ENCODE peak calls at places on chromosome 1, in nine cellular contexts. H, T, U, S, Y, G, A, F and K are unnamed samples.

GRCh38 chr1:156477526-156478249 is 22.9 kb downstream of the MEF2D start:
- DNase-seq in H (no peak), T (no peak), U (no peak), S (no peak), Y (no peak), G (no peak), A (no peak), F (peak), K (no peak)

GRCh38 chr1:172630060-172630818 is 28.7 kb upstream of the FASLG start:
- DNase-seq in H (no peak), T (no peak), U (no peak), S (no peak), Y (peak), G (no peak), A (no peak), F (no peak), K (no peak)

GRCh38 chr1:15196807-15197530 is 43.4 kb downstream of the TMEM51 start:
- DNase-seq in H (no peak), T (peak), U (no peak), S (peak), Y (no peak), G (no peak), A (no peak), F (no peak), K (no peak)

GRCh38 chr1:109399326-109399957 is 1.7 kb upstream of the SORT1 start:
- DNase-seq in H (peak), T (peak), U (no peak), S (no peak), Y (peak), G (peak), A (peak), F (peak), K (no peak)

GRCh38 chr1:77412794-77413530 is 131.1 kb downstream of the AK5 start:
- DNase-seq in H (no peak), T (no peak), U (no peak), S (no peak), Y (no peak), G (no peak), A (no peak), F (no peak), K (no peak)

GRCh38 chr1:186404454-186405051 is 28.9 kb downstream of the ODR4 start:
- DNase-seq in H (no peak), T (no peak), U (no peak), S (no peak), Y (peak), G (no peak), A (peak), F (peak), K (no peak)

GRCh38 chr1:59020151-59020997 is 236.5 kb upstream of the JUN start:
- DNase-seq in H (peak), T (peak), U (peak), S (peak), Y (peak), G (peak), A (no peak), F (no peak), K (no peak)

GRCh38 chr1:66553846-66554245 is 19.9 kb downstream of the SGIP1 start:
- DNase-seq in H (no peak), T (no peak), U (no peak), S (no peak), Y (peak), G (no peak), A (no peak), F (no peak), K (no peak)

GRCh38 chr1:235105051-235106043 is 23.3 kb downstream of the TOMM20 start:
- DNase-seq in H (no peak), T (no peak), U (no peak), S (no peak), Y (peak), G (no peak), A (no peak), F (no peak), K (peak)

GRCh38 chr1:193310569-193310968 is 124.2 kb upstream of the B3GALT2 start:
- DNase-seq in H (peak), T (peak), U (no peak), S (no peak), Y (no peak), G (no peak), A (no peak), F (no peak), K (no peak)

GRCh38 chr1:173150795-173151194 is 56.3 kb downstream of the TNFSF4 start:
- DNase-seq in H (no peak), T (no peak), U (no peak), S (no peak), Y (no peak), G (no peak), A (no peak), F (no peak), K (no peak)

GRCh38 chr1:67618285-67619018 is 66.5 kb upstream of the GADD45A start:
- DNase-seq in H (peak), T (no peak), U (peak), S (peak), Y (peak), G (peak), A (no peak), F (no peak), K (peak)

GRCh38 chr1:17671741-17672140 is 83.4 kb upstream of the ACTL8 start:
- DNase-seq in H (no peak), T (no peak), U (no peak), S (no peak), Y (no peak), G (no peak), A (no peak), F (no peak), K (no peak)

GRCh38 chr1:113388621-113389355 is 1.5 kb upstream of the MAGI3 start:
- DNase-seq in H (no peak), T (peak), U (peak), S (peak), Y (no peak), G (peak), A (peak), F (no peak), K (no peak)

GRCh38 chr1:156481527-156481926 is 19.0 kb downstream of the MEF2D start:
- DNase-seq in H (no peak), T (no peak), U (no peak), S (no peak), Y (no peak), G (no peak), A (no peak), F (no peak), K (no peak)

GRCh38 chr1:86778510-86779218 is 74.3 kb downstream of the SH3GLB1 start:
- DNase-seq in H (no peak), T (no peak), U (no peak), S (no peak), Y (peak), G (no peak), A (no peak), F (no peak), K (no peak)

GRCh38 chr1:2962061-2962460 is 59.2 kb upstream of the ACTRT2 start:
- DNase-seq in H (no peak), T (no peak), U (no peak), S (peak), Y (no peak), G (no peak), A (no peak), F (no peak), K (no peak)

GRCh38 chr1:178541829-178542553 is 29.1 kb downstream of the TEX35 start:
- DNase-seq in H (peak), T (peak), U (no peak), S (peak), Y (no peak), G (peak), A (peak), F (peak), K (no peak)

GRCh38 chr1:39625462-39626273 is 13.8 kb downstream of the HEYL start:
- DNase-seq in H (no peak), T (peak), U (no peak), S (peak), Y (peak), G (peak), A (no peak), F (peak), K (peak)

GRCh38 chr1:184027751-184028682 is 9.5 kb downstream of the COLGALT2 start:
- DNase-seq in H (no peak), T (no peak), U (no peak), S (no peak), Y (no peak), G (no peak), A (no peak), F (no peak), K (no peak)

GRCh38 chr1:153957744-153958110 is 685 bp downstream of the CRTC2 start:
- DNase-seq in H (no peak), T (peak), U (no peak), S (no peak), Y (no peak), G (no peak), A (no peak), F (no peak), K (no peak)

GRCh38 chr1:245812278-245812677 is 657.5 kb downstream of the KIF26B start:
- DNase-seq in H (no peak), T (no peak), U (no peak), S (no peak), Y (no peak), G (no peak), A (no peak), F (no peak), K (no peak)

GRCh38 chr1:2488688-2489087 is 12.6 kb downstream of the PLCH2 start:
- DNase-seq in H (no peak), T (no peak), U (no peak), S (no peak), Y (no peak), G (no peak), A (no peak), F (no peak), K (no peak)

GRCh38 chr1:96978867-96979266 is 257.3 kb downstream of the PTBP2 start:
- DNase-seq in H (no peak), T (no peak), U (no peak), S (no peak), Y (no peak), G (no peak), A (no peak), F (no peak), K (no peak)

GRCh38 chr1:10217748-10218441 is 7.5 kb downstream of the KIF1B start:
- DNase-seq in H (no peak), T (no peak), U (no peak), S (no peak), Y (no peak), G (no peak), A (no peak), F (no peak), K (peak)

GRCh38 chr1:44505210-44505993 is 100.3 kb downstream of the RNF220 start:
- DNase-seq in H (no peak), T (no peak), U (no peak), S (no peak), Y (no peak), G (no peak), A (no peak), F (no peak), K (no peak)

GRCh38 chr1:47210666-47211065 is 20.8 kb upstream of the PDZK1IP1 start:
- DNase-seq in H (no peak), T (no peak), U (no peak), S (no peak), Y (no peak), G (no peak), A (no peak), F (no peak), K (no peak)

GRCh38 chr1:181251001-181251712 is 162.7 kb downstream of the IER5 start:
- DNase-seq in H (peak), T (no peak), U (peak), S (peak), Y (peak), G (no peak), A (peak), F (no peak), K (no peak)

GRCh38 chr1:153658400-153659174 is at the start of gene SNAPIN:
- DNase-seq in H (peak), T (peak), U (peak), S (peak), Y (peak), G (peak), A (peak), F (peak), K (peak)

GRCh38 chr1:227728892-227729143 is 6.3 kb downstream of the JMJD4 start:
- DNase-seq in H (no peak), T (no peak), U (no peak), S (no peak), Y (no peak), G (no peak), A (no peak), F (no peak), K (no peak)

GRCh38 chr1:111857251-111857651 is 101.5 kb downstream of the DDX20 start:
- DNase-seq in H (peak), T (no peak), U (peak), S (no peak), Y (no peak), G (no peak), A (no peak), F (no peak), K (peak)

GRCh38 chr1:111515291-111516007 is 12.0 kb upstream of the ADORA3 start:
- DNase-seq in H (no peak), T (no peak), U (no peak), S (peak), Y (peak), G (peak), A (no peak), F (peak), K (peak)

GRCh38 chr1:60903591-60903990 is 178.8 kb upstream of the NFIA start:
- DNase-seq in H (no peak), T (no peak), U (peak), S (no peak), Y (no peak), G (peak), A (no peak), F (no peak), K (peak)

GRCh38 chr1:38576241-38576640 is 283.3 kb downstream of the RRAGC start:
- DNase-seq in H (no peak), T (no peak), U (no peak), S (no peak), Y (no peak), G (no peak), A (no peak), F (no peak), K (no peak)

GRCh38 chr1:145891143-145891542 is 5.5 kb upstream of the ANKRD35 start:
- DNase-seq in H (peak), T (no peak), U (peak), S (peak), Y (peak), G (no peak), A (no peak), F (no peak), K (no peak)

DNA sequence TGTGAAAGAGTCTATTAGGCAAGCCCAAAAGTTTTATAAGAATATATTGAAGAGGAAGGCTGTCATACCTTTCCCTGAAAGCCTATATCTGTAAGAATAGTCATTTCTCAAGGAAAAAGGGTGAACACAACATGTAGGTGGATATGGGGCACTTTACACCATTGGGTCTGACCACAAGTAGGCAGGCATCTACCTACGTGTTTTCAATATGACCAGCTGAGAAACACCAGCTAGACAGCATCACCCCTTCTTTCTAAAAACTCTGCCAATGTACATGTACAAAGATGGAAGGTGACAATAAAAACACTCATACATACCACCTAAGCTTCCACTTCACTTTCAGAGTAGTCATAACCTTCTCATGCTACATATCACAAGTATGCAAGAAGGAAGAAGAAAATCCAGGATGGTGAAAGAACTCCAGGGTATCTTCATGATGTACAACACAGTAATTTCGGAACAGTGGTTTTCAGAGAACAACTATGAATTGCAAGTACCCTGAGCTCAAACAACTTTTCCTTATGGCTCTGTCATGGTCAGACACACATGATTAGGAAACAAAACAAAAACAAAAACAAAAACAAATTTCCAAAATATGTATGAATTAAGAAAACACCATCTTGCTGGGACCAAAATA is 98.5 kb upstream of the ADGRL2 start:
- DNase-seq in H (no peak), T (no peak), U (no peak), S (no peak), Y (no peak), G (no peak), A (no peak), F (no peak), K (no peak)
- H3K4me3 ChIP-seq in H (no peak), T (no peak), U (no peak), S (no peak), Y (no peak), G (no peak), A (no peak), F (no peak), K (no peak)

DNA sequence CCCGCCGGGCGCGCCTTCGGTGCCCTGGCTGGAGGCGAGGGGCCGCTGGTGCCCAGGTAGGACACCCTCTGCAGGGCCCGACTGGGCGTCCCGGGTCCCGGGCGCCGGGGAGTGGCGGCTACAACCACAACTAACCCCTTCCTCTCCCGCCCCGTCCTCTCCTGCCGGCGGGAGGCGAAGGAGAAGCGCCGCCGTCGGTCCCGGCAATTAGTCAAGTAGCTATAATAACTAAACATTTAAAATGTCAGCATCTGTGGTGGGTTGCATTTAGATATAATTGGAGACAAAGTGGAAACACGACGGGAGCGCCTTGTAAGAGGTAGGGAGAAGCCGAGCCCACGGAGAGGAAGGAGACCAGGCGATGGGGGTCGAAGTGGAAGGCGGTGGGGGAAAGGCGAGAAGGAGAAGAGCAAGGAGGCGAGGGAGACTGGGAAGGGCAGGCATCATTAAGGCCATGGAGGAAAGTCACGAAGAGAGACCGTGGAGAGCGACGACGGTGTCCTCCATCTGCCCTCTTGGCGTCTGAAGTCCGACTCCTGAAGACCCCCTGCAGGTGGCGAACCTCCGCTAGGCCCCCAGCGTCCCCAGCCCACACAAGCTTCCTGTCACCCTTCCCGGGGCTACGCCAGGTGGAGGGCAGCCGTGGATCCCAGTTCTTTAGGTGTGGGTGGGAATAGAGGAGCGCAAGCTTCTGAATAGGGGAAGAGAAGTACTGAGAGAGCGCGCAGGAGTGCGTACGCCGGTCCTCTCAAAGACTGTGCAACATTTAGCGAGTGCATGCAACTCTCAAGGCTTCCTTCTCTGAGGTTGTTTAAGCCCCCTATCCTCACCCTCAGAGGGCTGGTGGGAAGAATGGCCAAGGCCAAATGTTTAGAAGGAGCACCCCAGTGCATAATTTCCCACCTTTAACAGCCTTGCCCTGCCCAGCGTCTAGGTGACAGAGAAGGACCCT is 1.6 kb downstream of the CNIH3 start:
- DNase-seq in H (no peak), T (no peak), U (no peak), S (no peak), Y (no peak), G (no peak), A (no peak), F (no peak), K (no peak)
- H3K27ac ChIP-seq in H (no peak), T (no peak), U (no peak), S (no peak), Y (no peak), G (no peak), A (no peak), F (no peak), K (no peak)

GRCh38 chr1:237737448-237737847 is 153.3 kb downstream of the ZP4 start:
- DNase-seq in H (no peak), T (no peak), U (no peak), S (no peak), Y (no peak), G (no peak), A (no peak), F (no peak), K (no peak)
- TF ChIP-seq CTCF in H (no peak), T (no peak), U (no peak), S (no peak), Y (no peak), G (no peak), A (no peak), F (no peak), K (no peak)

GRCh38 chr1:215489771-215490566 is 77.1 kb upstream of the KCTD3 start:
- DNase-seq in H (no peak), T (no peak), U (no peak), S (no peak), Y (peak), G (no peak), A (no peak), F (no peak), K (no peak)
- H3K4me3 ChIP-seq in H (no peak), T (no peak), U (no peak), S (no peak), Y (no peak), G (no peak), A (no peak), F (no peak), K (no peak)

GRCh38 chr1:220484135-220484534 is 43.8 kb upstream of the MARK1 start:
- DNase-seq in H (no peak), T (no peak), U (no peak), S (no peak), Y (no peak), G (no peak), A (no peak), F (no peak), K (no peak)
- H3K27ac ChIP-seq in H (no peak), T (no peak), U (peak), S (no peak), Y (no peak), G (peak), A (no peak), F (no peak), K (peak)

GRCh38 chr1:40665335-40666171 is at the start of gene RIMS3:
- DNase-seq in H (peak), T (peak), U (peak), S (peak), Y (peak), G (peak), A (peak), F (peak), K (peak)
- TF ChIP-seq CTCF in H (no peak), T (no peak), U (no peak), S (no peak), Y (no peak), G (no peak), A (peak), F (no peak), K (no peak)

GRCh38 chr1:201984446-201984845 is 2.0 kb downstream of the RNPEP start:
- DNase-seq in H (no peak), T (no peak), U (no peak), S (no peak), Y (no peak), G (no peak), A (no peak), F (no peak), K (no peak)

GRCh38 chr1:201982082-201982922 is at the start of gene RNPEP:
- DNase-seq in H (peak), T (peak), U (peak), S (peak), Y (peak), G (peak), A (peak), F (peak), K (peak)

GRCh38 chr1:201982923-201983805 is 716 bp downstream of the RNPEP start:
- DNase-seq in H (peak), T (peak), U (peak), S (peak), Y (peak), G (peak), A (peak), F (peak), K (peak)

GRCh38 chr1:201988593-201988992 is 6.1 kb downstream of the RNPEP start:
- DNase-seq in H (no peak), T (peak), U (no peak), S (no peak), Y (no peak), G (no peak), A (no peak), F (no peak), K (no peak)

GRCh38 chr1:201985355-201985754 is 2.9 kb downstream of the RNPEP start:
- DNase-seq in H (no peak), T (no peak), U (no peak), S (no peak), Y (no peak), G (no peak), A (no peak), F (no peak), K (no peak)
- H3K4me3 ChIP-seq in H (no peak), T (no peak), U (no peak), S (no peak), Y (no peak), G (no peak), A (no peak), F (no peak), K (no peak)